ENCODE peak calls at places on chromosomes 4 and X, in nine cellular contexts. U is stimulated activated naive B cell treated with anti-CD40 and anti-IgM and Interleukin-4, amounts not matched to agents 10 μg/mL and 1 μg/mL and 100 μg/mL, for 72 hours; O is BJ; J is stimulated activated CD8-positive, alpha-beta memory T cell treated with anti-CD3 and anti-CD28 coated beads, Interleukin-15, amount 100 ng/mL, for 4 hours; X is activated CD4-positive, alpha-beta T cell treated with anti-CD3 and anti-CD28 coated beads for 24 hours; A is RWPE1; G is H54; D is foreskin fibroblast; K is A549. E is an unnamed sample.

GRCh38 chr4:113919611-113920010 is 59.8 kb downstream of the ARSJ start:
- DNase-seq in U (no peak), O (no peak), J (no peak), X (no peak), A (no peak), G (no peak), D (peak), K (no peak), E (no peak)

GRCh38 chr4:41196633-41197332 is 17.6 kb downstream of the APBB2 start:
- DNase-seq in U (no peak), O (no peak), J (no peak), X (no peak), A (no peak), G (no peak), D (no peak), K (no peak), E (no peak)

GRCh38 chr4:106287353-106287969 is 28.5 kb downstream of the TBCK start:
- DNase-seq in U (no peak), O (peak), J (no peak), X (no peak), A (peak), G (peak), D (peak), K (peak), E (peak)

GRCh38 chr4:41990029-41990382 is 324 bp upstream of the SLC30A9 start:
- DNase-seq in U (no peak), O (no peak), J (no peak), X (no peak), A (no peak), G (no peak), D (no peak), K (peak), E (no peak)

GRCh38 chrX:136106920-136107534 is 40.3 kb upstream of the FHL1 start:
- DNase-seq in U (no peak), O (no peak), J (no peak), X (no peak), A (no peak), G (no peak), D (no peak), K (no peak), E (no peak)

GRCh38 chr4:5037553-5038551 is 13.4 kb upstream of the STK32B start:
- DNase-seq in U (no peak), O (peak), J (no peak), X (no peak), A (peak), G (peak), D (peak), K (peak), E (no peak)

GRCh38 chr4:62683799-62684566 is 1483.9 kb downstream of the ADGRL3 start:
- DNase-seq in U (no peak), O (no peak), J (no peak), X (no peak), A (no peak), G (no peak), D (no peak), K (no peak), E (no peak)

GRCh38 chr4:74814052-74814451 is 19.7 kb upstream of the BTC start:
- DNase-seq in U (no peak), O (no peak), J (no peak), X (no peak), A (no peak), G (no peak), D (no peak), K (no peak), E (no peak)

GRCh38 chrX:153897899-153898298 is 6.6 kb upstream of the AVPR2 start:
- DNase-seq in U (no peak), O (no peak), J (no peak), X (no peak), A (no peak), G (no peak), D (no peak), K (no peak), E (no peak)

GRCh38 chrX:10039821-10040793 is 72.9 kb downstream of the CLDN34 start:
- DNase-seq in U (no peak), O (no peak), J (no peak), X (no peak), A (no peak), G (no peak), D (no peak), K (no peak), E (no peak)

GRCh38 chr4:5198586-5198985 is 147.3 kb downstream of the STK32B start:
- DNase-seq in U (no peak), O (no peak), J (no peak), X (no peak), A (no peak), G (no peak), D (no peak), K (no peak), E (no peak)

GRCh38 chr4:181364504-181364903 is 878.7 kb upstream of the TENM3 start:
- DNase-seq in U (no peak), O (no peak), J (no peak), X (no peak), A (peak), G (no peak), D (no peak), K (no peak), E (no peak)

GRCh38 chrX:111492085-111492484 is 19.4 kb upstream of the SERTM2 start:
- DNase-seq in U (no peak), O (no peak), J (no peak), X (no peak), A (no peak), G (no peak), D (no peak), K (no peak), E (no peak)

GRCh38 chr4:2941138-2942036 is 21.8 kb downstream of the NOP14 start:
- DNase-seq in U (no peak), O (no peak), J (no peak), X (no peak), A (no peak), G (no peak), D (no peak), K (no peak), E (no peak)

GRCh38 chr4:26459054-26459755 is 31.1 kb downstream of the CCKAR start:
- DNase-seq in U (no peak), O (no peak), J (no peak), X (no peak), A (peak), G (peak), D (peak), K (peak), E (peak)

GRCh38 chr4:181261279-181261678 is 981.9 kb upstream of the TENM3 start:
- DNase-seq in U (no peak), O (no peak), J (no peak), X (no peak), A (no peak), G (no peak), D (no peak), K (no peak), E (no peak)

GRCh38 chrX:114841051-114841450 is 176.4 kb downstream of the IL13RA2 start:
- DNase-seq in U (no peak), O (peak), J (no peak), X (no peak), A (no peak), G (peak), D (no peak), K (no peak), E (no peak)

GRCh38 chr4:14117575-14118228 is 490.2 kb upstream of the BOD1L1 start:
- DNase-seq in U (no peak), O (no peak), J (no peak), X (no peak), A (no peak), G (no peak), D (no peak), K (no peak), E (no peak)

GRCh38 chr4:15131551-15131950 is 129.3 kb downstream of the CPEB2 start:
- DNase-seq in U (no peak), O (no peak), J (no peak), X (no peak), A (peak), G (no peak), D (no peak), K (peak), E (no peak)

GRCh38 chr4:80989921-80990544 is 40.5 kb upstream of the BMP3 start:
- DNase-seq in U (peak), O (no peak), J (no peak), X (no peak), A (peak), G (peak), D (peak), K (peak), E (peak)

GRCh38 chr4:4284827-4285618 is 4.9 kb downstream of the LYAR start:
- DNase-seq in U (no peak), O (no peak), J (no peak), X (no peak), A (peak), G (peak), D (no peak), K (no peak), E (no peak)

GRCh38 chr4:7359302-7360063 is 75.2 kb downstream of the PSAPL1 start:
- DNase-seq in U (no peak), O (no peak), J (no peak), X (no peak), A (no peak), G (no peak), D (no peak), K (no peak), E (no peak)

GRCh38 chrX:26922278-26922677 is 540.9 kb downstream of the PPP4R3C start:
- DNase-seq in U (no peak), O (no peak), J (no peak), X (no peak), A (no peak), G (no peak), D (no peak), K (no peak), E (no peak)

GRCh38 chrX:150692837-150693781 is at the start of gene MTMR1:
- DNase-seq in U (peak), O (no peak), J (peak), X (no peak), A (peak), G (no peak), D (no peak), K (peak), E (no peak)

GRCh38 chr4:185535818-185536729 is 767 bp upstream of the PDLIM3 start:
- DNase-seq in U (no peak), O (no peak), J (no peak), X (no peak), A (no peak), G (no peak), D (no peak), K (no peak), E (no peak)

GRCh38 chrX:45771560-45772340 is 571.1 kb upstream of the DIPK2B start:
- DNase-seq in U (no peak), O (no peak), J (no peak), X (no peak), A (no peak), G (no peak), D (peak), K (no peak), E (peak)

GRCh38 chrX:14777484-14777883 is 95.4 kb downstream of the FANCB start:
- DNase-seq in U (no peak), O (no peak), J (no peak), X (no peak), A (no peak), G (no peak), D (peak), K (no peak), E (peak)

GRCh38 chr4:47652092-47652491 is 167.0 kb downstream of the ATP10D start:
- DNase-seq in U (no peak), O (no peak), J (no peak), X (no peak), A (no peak), G (no peak), D (no peak), K (no peak), E (no peak)

GRCh38 chr4:78654809-78655208 is 103.2 kb downstream of the ANXA3 start:
- DNase-seq in U (no peak), O (no peak), J (no peak), X (no peak), A (no peak), G (no peak), D (peak), K (no peak), E (no peak)

GRCh38 chr4:158169931-158170690 is 2.7 kb downstream of the GASK1B start:
- DNase-seq in U (no peak), O (no peak), J (no peak), X (no peak), A (no peak), G (no peak), D (no peak), K (no peak), E (peak)

GRCh38 chrX:44162964-44163475 is 180.5 kb downstream of the EFHC2 start:
- DNase-seq in U (no peak), O (no peak), J (no peak), X (no peak), A (no peak), G (no peak), D (no peak), K (no peak), E (no peak)

GRCh38 chrX:146208821-146209220 is 391.2 kb downstream of the SLITRK2 start:
- DNase-seq in U (no peak), O (no peak), J (no peak), X (no peak), A (no peak), G (no peak), D (no peak), K (no peak), E (no peak)

GRCh38 chr4:45530498-45530897 is 593.4 kb downstream of the GABRG1 start:
- DNase-seq in U (no peak), O (no peak), J (no peak), X (no peak), A (no peak), G (no peak), D (no peak), K (no peak), E (no peak)

GRCh38 chrX:15087747-15088146 is 182.1 kb downstream of the ASB9 start:
- DNase-seq in U (no peak), O (no peak), J (no peak), X (no peak), A (no peak), G (no peak), D (no peak), K (no peak), E (no peak)

GRCh38 chr4:102169345-102169744 is 175.9 kb downstream of the SLC39A8 start:
- DNase-seq in U (no peak), O (no peak), J (no peak), X (no peak), A (no peak), G (no peak), D (no peak), K (no peak), E (no peak)

GRCh38 chr4:613126-613525 is 12.2 kb upstream of the PDE6B start:
- DNase-seq in U (no peak), O (no peak), J (no peak), X (no peak), A (no peak), G (no peak), D (no peak), K (no peak), E (no peak)

GRCh38 chr4:188372051-188372450 is 232.8 kb downstream of the TRIML1 start:
- DNase-seq in U (no peak), O (no peak), J (no peak), X (no peak), A (peak), G (no peak), D (peak), K (no peak), E (no peak)